ENCODE peak calls at places on chromosomes 1 and 21, in six cellular contexts. One of them, this sample, is unnamed.

GRCh38 chr21:33801424-33802405 is 113.9 kb downstream of the ATP5PO start:
- DNase-seq in GM19239: no peak
- DNase-seq in cardiac fibroblast: peak
- DNase-seq in T-cell: no peak
- DNase-seq in ovary: no peak
- DNase-seq in EH: peak
- DNase-seq in this sample: peak

GRCh38 chr21:42406201-42406601 is 2.5 kb downstream of the UBASH3A start:
- DNase-seq in GM19239: no peak
- DNase-seq in cardiac fibroblast: no peak
- DNase-seq in T-cell: peak
- DNase-seq in ovary: no peak
- DNase-seq in EH: no peak
- DNase-seq in this sample: no peak

GRCh38 chr1:167643471-167643870 is 13.4 kb downstream of the RCSD1 start:
- DNase-seq in GM19239: no peak
- DNase-seq in cardiac fibroblast: no peak
- DNase-seq in T-cell: no peak
- DNase-seq in ovary: no peak
- DNase-seq in EH: no peak
- DNase-seq in this sample: no peak

GRCh38 chr1:24095140-24095859 is 16.6 kb downstream of the MYOM3 start:
- DNase-seq in GM19239: no peak
- DNase-seq in cardiac fibroblast: no peak
- DNase-seq in T-cell: no peak
- DNase-seq in ovary: no peak
- DNase-seq in EH: no peak
- DNase-seq in this sample: no peak

GRCh38 chr1:239233626-239234025 is 152.7 kb upstream of the CHRM3 start:
- DNase-seq in GM19239: no peak
- DNase-seq in cardiac fibroblast: no peak
- DNase-seq in T-cell: no peak
- DNase-seq in ovary: no peak
- DNase-seq in EH: no peak
- DNase-seq in this sample: no peak

GRCh38 chr1:210189426-210189825 is 43.2 kb upstream of the SERTAD4 start:
- DNase-seq in GM19239: no peak
- DNase-seq in cardiac fibroblast: no peak
- DNase-seq in T-cell: no peak
- DNase-seq in ovary: no peak
- DNase-seq in EH: no peak
- DNase-seq in this sample: no peak

GRCh38 chr1:154478639-154479038 is 23.4 kb upstream of the TDRD10 start:
- DNase-seq in GM19239: no peak
- DNase-seq in cardiac fibroblast: peak
- DNase-seq in T-cell: no peak
- DNase-seq in ovary: no peak
- DNase-seq in EH: peak
- DNase-seq in this sample: no peak

GRCh38 chr1:200211157-200211556 is 183.6 kb downstream of the NR5A2 start:
- DNase-seq in GM19239: no peak
- DNase-seq in cardiac fibroblast: peak
- DNase-seq in T-cell: no peak
- DNase-seq in ovary: no peak
- DNase-seq in EH: peak
- DNase-seq in this sample: no peak

GRCh38 chr1:227396539-227397355 is 78.5 kb upstream of the CDC42BPA start:
- DNase-seq in GM19239: no peak
- DNase-seq in cardiac fibroblast: no peak
- DNase-seq in T-cell: no peak
- DNase-seq in ovary: no peak
- DNase-seq in EH: no peak
- DNase-seq in this sample: no peak

GRCh38 chr1:193457676-193458075 is 271.3 kb upstream of the B3GALT2 start:
- DNase-seq in GM19239: no peak
- DNase-seq in cardiac fibroblast: no peak
- DNase-seq in T-cell: no peak
- DNase-seq in ovary: no peak
- DNase-seq in EH: peak
- DNase-seq in this sample: peak

GRCh38 chr1:12658531-12659453 is 14.9 kb downstream of the AADACL4 start:
- DNase-seq in GM19239: peak
- DNase-seq in cardiac fibroblast: peak
- DNase-seq in T-cell: peak
- DNase-seq in ovary: peak
- DNase-seq in EH: peak
- DNase-seq in this sample: peak

GRCh38 chr1:200290010-200290685 is 119.7 kb downstream of the ZNF281 start:
- DNase-seq in GM19239: no peak
- DNase-seq in cardiac fibroblast: peak
- DNase-seq in T-cell: no peak
- DNase-seq in ovary: no peak
- DNase-seq in EH: no peak
- DNase-seq in this sample: no peak

GRCh38 chr1:29514361-29515187 is 278.3 kb downstream of the PTPRU start:
- DNase-seq in GM19239: no peak
- DNase-seq in cardiac fibroblast: no peak
- DNase-seq in T-cell: no peak
- DNase-seq in ovary: no peak
- DNase-seq in EH: no peak
- DNase-seq in this sample: no peak

GRCh38 chr1:118247593-118247992 is 62.6 kb upstream of the SPAG17 start:
- DNase-seq in GM19239: no peak
- DNase-seq in cardiac fibroblast: no peak
- DNase-seq in T-cell: no peak
- DNase-seq in ovary: no peak
- DNase-seq in EH: peak
- DNase-seq in this sample: peak

GRCh38 chr1:22643928-22644327 is 495 bp downstream of the C1QC start:
- DNase-seq in GM19239: no peak
- DNase-seq in cardiac fibroblast: no peak
- DNase-seq in T-cell: no peak
- DNase-seq in ovary: no peak
- DNase-seq in EH: no peak
- DNase-seq in this sample: no peak

GRCh38 chr1:25664800-25665199 is 48.2 kb downstream of the MAN1C1 start:
- DNase-seq in GM19239: no peak
- DNase-seq in cardiac fibroblast: no peak
- DNase-seq in T-cell: no peak
- DNase-seq in ovary: no peak
- DNase-seq in EH: no peak
- DNase-seq in this sample: no peak

GRCh38 chr1:170250531-170251276 is 104.9 kb downstream of the NTMT2 start:
- DNase-seq in GM19239: no peak
- DNase-seq in cardiac fibroblast: no peak
- DNase-seq in T-cell: no peak
- DNase-seq in ovary: no peak
- DNase-seq in EH: no peak
- DNase-seq in this sample: no peak

GRCh38 chr1:156062189-156062588 is 1.2 kb downstream of the RAB25 start:
- DNase-seq in GM19239: no peak
- DNase-seq in cardiac fibroblast: no peak
- DNase-seq in T-cell: no peak
- DNase-seq in ovary: no peak
- DNase-seq in EH: peak
- DNase-seq in this sample: no peak

GRCh38 chr1:89611721-89612120 is 21.2 kb upstream of the LRRC8C start:
- DNase-seq in GM19239: peak
- DNase-seq in cardiac fibroblast: no peak
- DNase-seq in T-cell: no peak
- DNase-seq in ovary: no peak
- DNase-seq in EH: no peak
- DNase-seq in this sample: no peak

GRCh38 chr1:103180660-103181059 is 72.3 kb upstream of the COL11A1 start:
- DNase-seq in GM19239: no peak
- DNase-seq in cardiac fibroblast: peak
- DNase-seq in T-cell: no peak
- DNase-seq in ovary: no peak
- DNase-seq in EH: peak
- DNase-seq in this sample: no peak

GRCh38 chr1:203521071-203521794 is 27.3 kb downstream of the OPTC start:
- DNase-seq in GM19239: no peak
- DNase-seq in cardiac fibroblast: no peak
- DNase-seq in T-cell: no peak
- DNase-seq in ovary: no peak
- DNase-seq in EH: no peak
- DNase-seq in this sample: no peak

GRCh38 chr1:180253585-180254495 is 23.8 kb downstream of the LHX4 start:
- DNase-seq in GM19239: no peak
- DNase-seq in cardiac fibroblast: no peak
- DNase-seq in T-cell: no peak
- DNase-seq in ovary: no peak
- DNase-seq in EH: no peak
- DNase-seq in this sample: no peak

GRCh38 chr1:19439464-19440171 is 45.7 kb downstream of the CAPZB start:
- DNase-seq in GM19239: no peak
- DNase-seq in cardiac fibroblast: peak
- DNase-seq in T-cell: peak
- DNase-seq in ovary: no peak
- DNase-seq in EH: no peak
- DNase-seq in this sample: no peak

GRCh38 chr1:17763995-17764394 is 8.9 kb downstream of the ACTL8 start:
- DNase-seq in GM19239: no peak
- DNase-seq in cardiac fibroblast: peak
- DNase-seq in T-cell: no peak
- DNase-seq in ovary: no peak
- DNase-seq in EH: no peak
- DNase-seq in this sample: no peak

GRCh38 chr21:26842300-26842699 is 2.9 kb downstream of the ADAMTS1 start:
- DNase-seq in GM19239: no peak
- DNase-seq in cardiac fibroblast: peak
- DNase-seq in T-cell: no peak
- DNase-seq in ovary: no peak
- DNase-seq in EH: peak
- DNase-seq in this sample: no peak

GRCh38 chr1:45001011-45001481 is 10.1 kb downstream of the HECTD3 start:
- DNase-seq in GM19239: no peak
- DNase-seq in cardiac fibroblast: no peak
- DNase-seq in T-cell: no peak
- DNase-seq in ovary: no peak
- DNase-seq in EH: no peak
- DNase-seq in this sample: no peak